ENCODE peak calls at places on chromosome 6, in seven cellular contexts. One of them, this sample, is unnamed. For H3K4me1, H3K9me3 and H3K36me3, the result is how much of the 10 kb centered on the place peaks cover.

GRCh38 chr6:88008821-88009220 is 38.8 kb upstream of the SPACA1 start:
- DNase-seq in lung: no peak
- DNase-seq in mucosa of descending colon: no peak
- DNase-seq in pancreas: no peak
- DNase-seq in ascending aorta: no peak
- DNase-seq in left ventricle myocardium inferior: no peak
- DNase-seq in BE2C: no peak
- DNase-seq in this sample: no peak

GRCh38 chr6:129853996-129854711 is 7.0 kb downstream of the TMEM244 start:
- DNase-seq in lung: no peak
- DNase-seq in mucosa of descending colon: no peak
- DNase-seq in pancreas: no peak
- DNase-seq in ascending aorta: no peak
- DNase-seq in left ventricle myocardium inferior: no peak
- DNase-seq in BE2C: no peak
- DNase-seq in this sample: no peak

GRCh38 chr6:38146021-38146657 is 326.6 kb downstream of the ZFAND3 start:
- DNase-seq in lung: no peak
- DNase-seq in mucosa of descending colon: no peak
- DNase-seq in pancreas: no peak
- DNase-seq in ascending aorta: no peak
- DNase-seq in left ventricle myocardium inferior: no peak
- DNase-seq in BE2C: no peak
- DNase-seq in this sample: no peak

GRCh38 chr6:145631374-145631773 is 103.9 kb downstream of the EPM2A start:
- DNase-seq in lung: no peak
- DNase-seq in mucosa of descending colon: no peak
- DNase-seq in pancreas: no peak
- DNase-seq in ascending aorta: no peak
- DNase-seq in left ventricle myocardium inferior: no peak
- DNase-seq in BE2C: no peak
- DNase-seq in this sample: no peak

GRCh38 chr6:31813463-31813849 is 1.6 kb downstream of the HSPA1L start:
- DNase-seq in lung: no peak
- DNase-seq in mucosa of descending colon: no peak
- DNase-seq in pancreas: no peak
- DNase-seq in ascending aorta: no peak
- DNase-seq in left ventricle myocardium inferior: no peak
- DNase-seq in BE2C: no peak
- DNase-seq in this sample: no peak

GRCh38 chr6:30818426-30818841 is 65.9 kb upstream of the DDR1 start:
- DNase-seq in lung: no peak
- DNase-seq in mucosa of descending colon: no peak
- DNase-seq in pancreas: no peak
- DNase-seq in ascending aorta: no peak
- DNase-seq in left ventricle myocardium inferior: no peak
- DNase-seq in BE2C: no peak
- DNase-seq in this sample: no peak

GRCh38 chr6:220736-221475 is 71.4 kb upstream of the DUSP22 start:
- DNase-seq in lung: no peak
- DNase-seq in mucosa of descending colon: no peak
- DNase-seq in pancreas: no peak
- DNase-seq in ascending aorta: peak
- DNase-seq in left ventricle myocardium inferior: no peak
- DNase-seq in BE2C: no peak
- DNase-seq in this sample: no peak

GRCh38 chr6:16548121-16548520 is 213.1 kb downstream of the ATXN1 start:
- DNase-seq in lung: no peak
- DNase-seq in mucosa of descending colon: no peak
- DNase-seq in pancreas: no peak
- DNase-seq in ascending aorta: no peak
- DNase-seq in left ventricle myocardium inferior: no peak
- DNase-seq in BE2C: no peak
- DNase-seq in this sample: no peak

GRCh38 chr6:167279766-167280440 is 11.2 kb upstream of the UNC93A start:
- DNase-seq in lung: no peak
- DNase-seq in mucosa of descending colon: no peak
- DNase-seq in pancreas: no peak
- DNase-seq in ascending aorta: no peak
- DNase-seq in left ventricle myocardium inferior: no peak
- DNase-seq in BE2C: no peak
- DNase-seq in this sample: no peak

GRCh38 chr6:17064975-17065374 is 36.9 kb upstream of the STMND1 start:
- DNase-seq in lung: no peak
- DNase-seq in mucosa of descending colon: no peak
- DNase-seq in pancreas: no peak
- DNase-seq in ascending aorta: no peak
- DNase-seq in left ventricle myocardium inferior: no peak
- DNase-seq in BE2C: no peak
- DNase-seq in this sample: no peak

DNA sequence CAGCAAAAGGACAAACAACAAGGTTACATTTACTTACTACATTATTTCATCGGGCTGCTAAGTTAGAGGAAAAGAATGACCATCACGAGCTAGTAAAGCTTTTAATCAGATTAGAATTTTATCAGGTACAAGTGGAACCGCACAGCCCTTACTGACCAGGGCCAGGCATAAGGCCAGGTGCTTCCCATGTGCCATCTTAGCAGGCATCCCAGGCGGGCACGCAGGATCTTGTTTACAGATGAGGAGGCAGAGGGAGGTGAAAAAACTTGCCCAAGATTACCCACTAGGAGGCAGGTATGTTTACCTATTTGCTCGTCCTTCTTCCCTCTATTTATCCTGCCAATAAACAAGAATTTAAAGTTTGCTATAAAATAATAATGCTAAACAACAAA is 10.7 kb downstream of the EZR start:
- DNase-seq in lung: no peak
- DNase-seq in mucosa of descending colon: no peak
- DNase-seq in pancreas: no peak
- DNase-seq in ascending aorta: no peak
- DNase-seq in left ventricle myocardium inferior: no peak
- DNase-seq in BE2C: no peak
- DNase-seq in this sample: no peak
- H3K4me1 ChIP-seq in lung: under half
- H3K4me1 ChIP-seq in mucosa of descending colon: half or more
- H3K4me1 ChIP-seq in pancreas: half or more
- H3K4me1 ChIP-seq in ascending aorta: under half
- H3K4me1 ChIP-seq in left ventricle myocardium inferior: half or more
- H3K4me1 ChIP-seq in BE2C: under half
- H3K4me1 ChIP-seq in this sample: half or more

GRCh38 chr6:169991913-169992312 is 240.5 kb downstream of the ERMARD start:
- DNase-seq in lung: no peak
- DNase-seq in mucosa of descending colon: no peak
- DNase-seq in pancreas: no peak
- DNase-seq in ascending aorta: peak
- DNase-seq in left ventricle myocardium inferior: no peak
- DNase-seq in BE2C: no peak
- DNase-seq in this sample: no peak
- H3K9me3 ChIP-seq in lung: under half
- H3K9me3 ChIP-seq in mucosa of descending colon: under half
- H3K9me3 ChIP-seq in pancreas: under half
- H3K9me3 ChIP-seq in ascending aorta: under half
- H3K9me3 ChIP-seq in left ventricle myocardium inferior: under half
- H3K9me3 ChIP-seq in BE2C: under half
- H3K9me3 ChIP-seq in this sample: under half

GRCh38 chr6:63708631-63709030 is 73.0 kb downstream of the PHF3 start:
- DNase-seq in lung: no peak
- DNase-seq in mucosa of descending colon: no peak
- DNase-seq in pancreas: no peak
- DNase-seq in ascending aorta: no peak
- DNase-seq in left ventricle myocardium inferior: no peak
- DNase-seq in BE2C: no peak
- DNase-seq in this sample: no peak
- H3K36me3 ChIP-seq in lung: under half
- H3K36me3 ChIP-seq in mucosa of descending colon: under half
- H3K36me3 ChIP-seq in pancreas: under half
- H3K36me3 ChIP-seq in ascending aorta: half or more
- H3K36me3 ChIP-seq in left ventricle myocardium inferior: half or more
- H3K36me3 ChIP-seq in BE2C: half or more
- H3K36me3 ChIP-seq in this sample: half or more

GRCh38 chr6:12110523-12111154 is 98.5 kb downstream of the HIVEP1 start:
- DNase-seq in lung: no peak
- DNase-seq in mucosa of descending colon: no peak
- DNase-seq in pancreas: no peak
- DNase-seq in ascending aorta: no peak
- DNase-seq in left ventricle myocardium inferior: no peak
- DNase-seq in BE2C: no peak
- DNase-seq in this sample: no peak
- H3K4me1 ChIP-seq in lung: under half
- H3K4me1 ChIP-seq in mucosa of descending colon: under half
- H3K4me1 ChIP-seq in pancreas: under half
- H3K4me1 ChIP-seq in ascending aorta: under half
- H3K4me1 ChIP-seq in left ventricle myocardium inferior: under half
- H3K4me1 ChIP-seq in BE2C: under half
- H3K4me1 ChIP-seq in this sample: under half

DNA sequence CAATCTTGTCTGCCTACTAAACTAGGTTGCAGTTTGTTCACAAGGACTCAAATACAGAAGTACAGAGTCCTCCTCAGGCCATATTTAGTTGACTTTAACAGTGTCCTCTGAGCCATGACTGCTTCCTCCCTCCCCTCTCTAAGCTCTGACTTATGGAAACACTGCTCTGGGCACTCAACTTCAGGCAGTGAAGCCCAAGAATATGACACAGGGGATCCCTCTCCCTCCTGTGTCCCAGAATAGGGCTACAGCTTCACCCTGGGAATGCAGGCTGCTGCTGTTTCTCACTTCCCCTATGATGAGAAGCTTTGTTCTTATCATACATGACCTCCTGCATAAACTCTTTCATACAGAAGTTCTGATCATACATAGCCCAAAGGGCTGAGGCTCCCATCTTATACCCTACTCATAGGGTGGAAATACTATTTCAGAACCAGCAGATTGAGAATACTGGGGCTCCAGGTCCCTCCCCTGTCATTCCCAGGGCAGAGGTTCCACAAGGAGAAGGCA is 97.3 kb upstream of the UST start:
- DNase-seq in lung: no peak
- DNase-seq in mucosa of descending colon: no peak
- DNase-seq in pancreas: no peak
- DNase-seq in ascending aorta: no peak
- DNase-seq in left ventricle myocardium inferior: no peak
- DNase-seq in BE2C: no peak
- DNase-seq in this sample: no peak
- H3K9me3 ChIP-seq in lung: under half
- H3K9me3 ChIP-seq in mucosa of descending colon: under half
- H3K9me3 ChIP-seq in pancreas: under half
- H3K9me3 ChIP-seq in ascending aorta: under half
- H3K9me3 ChIP-seq in left ventricle myocardium inferior: under half
- H3K9me3 ChIP-seq in BE2C: under half
- H3K9me3 ChIP-seq in this sample: under half